ENCODE peak calls at places on chromosomes 3 and 15, in six cellular contexts. G is HCT116, K is HepG2, R is K562, D is GM12878, P is H1. I is an unnamed sample.

GRCh38 chr3:45343947-45344346 is 44.4 kb upstream of the LARS2 start:
- DNase-seq in G (peak; percentile 23), K (peak; percentile 9), R (peak; percentile 88), D (no peak), P (no peak), I (no peak)

GRCh38 chr3:182740710-182741109 is 52.6 kb upstream of the ATP11B start:
- DNase-seq in G (peak; percentile 38), K (no peak), R (peak; percentile 58), D (no peak), P (no peak), I (no peak)

GRCh38 chr3:54936561-54936960 is 8.7 kb upstream of the LRTM1 start:
- DNase-seq in G (no peak), K (no peak), R (no peak), D (no peak), P (no peak), I (no peak)

GRCh38 chr15:56989411-56989924 is 71.0 kb downstream of the TCF12 start:
- DNase-seq in G (no peak), K (peak; percentile 66), R (no peak), D (no peak), P (no peak), I (no peak)

GRCh38 chr3:38111696-38112377 is 25.1 kb downstream of the ACAA1 start:
- DNase-seq in G (no peak), K (no peak), R (no peak), D (no peak), P (no peak), I (no peak)

GRCh38 chr3:161558256-161558655 is 61.6 kb downstream of the OTOL1 start:
- DNase-seq in G (no peak), K (no peak), R (no peak), D (no peak), P (no peak), I (no peak)

GRCh38 chr3:53577486-53577885 is 83.1 kb downstream of the CACNA1D start:
- DNase-seq in G (no peak), K (no peak), R (no peak), D (no peak), P (no peak), I (peak; percentile 33)

GRCh38 chr3:62241279-62241678 is 132.1 kb downstream of the FEZF2 start:
- DNase-seq in G (no peak), K (no peak), R (no peak), D (no peak), P (no peak), I (no peak)

GRCh38 chr3:42957573-42957972 is 21.5 kb upstream of the GASK1A start:
- DNase-seq in G (no peak), K (no peak), R (no peak), D (no peak), P (no peak), I (no peak)

GRCh38 chr15:100924436-100924835 is 5.3 kb downstream of the LRRK1 start:
- DNase-seq in G (no peak), K (no peak), R (no peak), D (no peak), P (no peak), I (no peak)

GRCh38 chr3:55160241-55160877 is 232.5 kb upstream of the LRTM1 start:
- DNase-seq in G (no peak), K (no peak), R (no peak), D (peak; percentile 77), P (no peak), I (no peak)

GRCh38 chr3:146187334-146187950 is 26.5 kb upstream of the PLOD2 start:
- DNase-seq in G (peak; percentile 29), K (no peak), R (no peak), D (no peak), P (no peak), I (no peak)

GRCh38 chr3:173857154-173857553 is 459.6 kb downstream of the NLGN1 start:
- DNase-seq in G (no peak), K (no peak), R (no peak), D (no peak), P (no peak), I (no peak)

GRCh38 chr3:98961161-98962155 is 60.0 kb upstream of the DCBLD2 start:
- DNase-seq in G (no peak), K (no peak), R (no peak), D (no peak), P (no peak), I (no peak)

GRCh38 chr15:60396560-60396963 is 1.2 kb downstream of the ANXA2 start:
- DNase-seq in G (no peak), K (no peak), R (no peak), D (no peak), P (no peak), I (no peak)

GRCh38 chr3:13461169-13462124 is 18.7 kb upstream of the HDAC11 start:
- DNase-seq in G (peak; percentile 66), K (peak; percentile 90), R (peak; percentile 90), D (no peak), P (peak; percentile 97), I (peak; percentile 91)

GRCh38 chr15:57662802-57663201 is 43.7 kb upstream of the POLR2M start:
- DNase-seq in G (no peak), K (no peak), R (no peak), D (no peak), P (no peak), I (no peak)

GRCh38 chr15:85625856-85626255 is 168.9 kb downstream of the KLHL25 start:
- DNase-seq in G (no peak), K (no peak), R (no peak), D (no peak), P (no peak), I (no peak)

GRCh38 chr3:8629151-8630021 is 15.2 kb downstream of the SSUH2 start:
- DNase-seq in G (peak; percentile 90), K (no peak), R (peak; percentile 90), D (peak; percentile 12), P (no peak), I (no peak)

GRCh38 chr3:107206141-107206540 is 171.1 kb upstream of the CCDC54 start:
- DNase-seq in G (peak; percentile 37), K (peak; percentile 32), R (peak; percentile 40), D (no peak), P (no peak), I (peak; percentile 23)

GRCh38 chr15:42804739-42805138 is 67.8 kb upstream of the CDAN1 start:
- DNase-seq in G (no peak), K (no peak), R (no peak), D (no peak), P (no peak), I (no peak)

GRCh38 chr15:88391700-88392099 is 75.5 kb downstream of the MRPL46 start:
- DNase-seq in G (no peak), K (no peak), R (no peak), D (no peak), P (no peak), I (no peak)
- TF ChIP-seq ZNF274 in G (no peak), K (no peak), R (no peak), D (no peak), P (no peak), I (no peak)

DNA sequence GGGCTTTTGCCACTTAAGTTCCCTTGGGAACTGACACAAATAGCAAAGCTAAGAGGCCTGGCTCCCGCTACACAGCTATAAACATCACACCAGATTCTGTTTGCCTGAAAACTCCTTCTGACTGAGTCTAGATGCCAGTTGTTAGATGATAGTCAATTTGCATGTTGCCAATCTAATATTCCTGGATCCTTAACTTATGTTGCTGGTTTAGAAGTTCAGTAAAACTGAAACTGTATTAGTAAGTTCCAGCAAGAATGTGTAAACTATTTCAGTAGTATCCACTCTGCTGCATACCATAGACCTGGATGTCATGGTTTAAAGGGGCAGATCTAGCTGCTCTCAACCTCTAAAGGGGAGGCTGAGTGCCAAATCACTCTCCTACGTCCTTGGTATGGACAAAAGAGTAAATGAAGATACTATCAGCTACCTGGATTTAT is 27.1 kb upstream of the LACTB start:
- DNase-seq in G (no peak), K (peak; percentile 49), R (no peak), D (no peak), P (no peak), I (no peak)
- H3K9ac ChIP-seq in G (no peak overlapping the region), K (no peak overlapping the region), R (no peak overlapping the region), D (no peak overlapping the region), P (no peak overlapping the region), I (no peak overlapping the region)

GRCh38 chr3:194688207-194688711 is 2.6 kb downstream of the FAM43A start:
- DNase-seq in G (no peak), K (peak; percentile 38), R (no peak), D (no peak), P (no peak), I (no peak)

GRCh38 chr3:194685723-194686413 is at the start of gene FAM43A:
- DNase-seq in G (peak; percentile 87), K (peak; percentile 73), R (peak; percentile 69), D (no peak), P (peak; percentile 85), I (peak; percentile 81)

GRCh38 chr3:194687638-194688206 is 2.0 kb downstream of the FAM43A start:
- DNase-seq in G (no peak), K (no peak), R (no peak), D (no peak), P (peak; percentile 84), I (no peak)

GRCh38 chr3:194686414-194686815 is 732 bp downstream of the FAM43A start:
- DNase-seq in G (no peak), K (no peak), R (no peak), D (no peak), P (no peak), I (no peak)

GRCh38 chr3:194686816-194687637 is 1.3 kb downstream of the FAM43A start:
- DNase-seq in G (no peak), K (no peak), R (no peak), D (no peak), P (peak; percentile 74), I (no peak)
- TF ChIP-seq YY1 in G (no peak), K (no peak), R (no peak), D (no peak), P (no peak), I (no peak)

GRCh38 chr3:177646749-177647148 is 449.5 kb upstream of the TBL1XR1 start:
- DNase-seq in G (no peak), K (no peak), R (no peak), D (no peak), P (no peak), I (no peak)

GRCh38 chr3:177647876-177648275 is 450.6 kb upstream of the TBL1XR1 start:
- DNase-seq in G (no peak), K (no peak), R (no peak), D (no peak), P (no peak), I (no peak)

GRCh38 chr3:177657243-177657642 is 460.0 kb upstream of the TBL1XR1 start:
- DNase-seq in G (no peak), K (no peak), R (no peak), D (no peak), P (no peak), I (no peak)

GRCh38 chr3:177658354-177658753 is 461.1 kb upstream of the TBL1XR1 start:
- DNase-seq in G (no peak), K (no peak), R (no peak), D (no peak), P (no peak), I (no peak)

DNA sequence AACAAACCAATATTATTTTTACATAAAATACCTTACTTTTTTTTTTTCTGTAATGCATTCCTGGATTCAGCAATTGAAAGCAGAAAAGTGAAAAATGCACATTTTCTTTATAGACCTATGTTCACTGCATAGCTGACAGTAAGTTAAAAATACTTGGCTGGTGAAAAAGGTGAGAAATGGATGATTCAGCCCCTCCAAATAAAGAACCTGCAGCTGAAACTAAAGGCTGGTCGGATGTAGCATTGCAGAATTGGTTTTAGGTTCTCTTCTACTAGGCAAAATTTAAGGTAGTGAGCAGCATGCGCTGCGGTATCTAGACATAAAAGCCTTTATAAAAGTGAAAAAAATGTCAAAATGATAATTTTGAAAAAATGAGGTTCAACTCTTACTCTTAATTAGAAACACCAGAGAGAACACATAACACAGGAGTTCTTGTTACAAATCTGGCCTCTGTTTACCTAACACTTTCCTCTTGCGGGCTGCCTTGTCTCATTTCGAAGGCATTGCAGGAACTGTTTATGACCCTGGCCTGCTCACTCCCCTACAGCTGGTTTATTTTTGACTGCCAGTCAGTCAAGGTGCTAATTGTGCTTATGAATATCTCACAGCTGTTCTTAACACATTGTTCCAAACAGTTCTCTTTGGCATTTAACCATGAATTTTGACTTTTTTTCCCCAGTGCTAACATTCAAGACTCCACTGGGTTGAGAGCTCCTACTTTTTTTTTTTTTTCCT is 455.4 kb upstream of the TBL1XR1 start:
- DNase-seq in G (no peak), K (no peak), R (no peak), D (no peak), P (no peak), I (no peak)
- TF ChIP-seq ZNF274 in G (no peak), K (no peak), R (no peak), D (no peak), P (no peak), I (no peak)